ENCODE peak calls at places on chromosomes 1 and 21, in five cellular contexts. C is fibroblast of lung, D is keratinocyte, R is NT2/D1, U is IMR-90. T is an unnamed sample.

GRCh38 chr1:21325231-21325718 is 35.0 kb upstream of the ECE1 start:
- DNase-seq in R (no peak), U (no peak), D (no peak), C (no peak), T (no peak)

GRCh38 chr1:161676958-161677689 is 14.2 kb downstream of the FCGR2B start:
- DNase-seq in R (no peak), D (no peak), C (no peak), U (no peak), T (no peak)

GRCh38 chr1:59317780-59318179 is 20.9 kb downstream of the FGGY start:
- DNase-seq in D (no peak), R (no peak), C (no peak), U (no peak), T (no peak)

GRCh38 chr1:211839106-211839505 is 8.5 kb upstream of the LPGAT1 start:
- DNase-seq in C (no peak), R (no peak), D (no peak), U (no peak), T (no peak)

GRCh38 chr1:232012773-232013386 is 386.3 kb downstream of the DISC1 start:
- DNase-seq in U (peak; percentile 96), R (no peak), C (peak; percentile 87), D (no peak), T (peak; percentile 93)

GRCh38 chr1:222310830-222311229 is 237.1 kb downstream of the HHIPL2 start:
- DNase-seq in R (no peak), U (no peak), C (no peak), D (no peak), T (no peak)

GRCh38 chr21:28337319-28337718 is 655.4 kb downstream of the LTN1 start:
- DNase-seq in R (peak; percentile 22), C (peak; percentile 86), U (peak; percentile 78), D (no peak), T (peak; percentile 82)

GRCh38 chr1:85393490-85393889 is 71.5 kb downstream of the DDAH1 start:
- DNase-seq in U (no peak), R (peak; percentile 60), C (no peak), D (no peak), T (no peak)

GRCh38 chr1:944341-945325 is 14.4 kb downstream of the NOC2L start:
- DNase-seq in D (no peak), U (peak; percentile 83), C (peak; percentile 95), R (no peak), T (no peak)

GRCh38 chr1:180778782-180779398 is 133.8 kb upstream of the KIAA1614 start:
- DNase-seq in C (no peak), U (no peak), D (no peak), R (peak; percentile 6), T (peak; percentile 15)

GRCh38 chr1:203378529-203379271 is 27.8 kb upstream of the FMOD start:
- DNase-seq in U (peak; percentile 66), C (peak; percentile 69), D (no peak), R (no peak), T (peak; percentile 50)

GRCh38 chr1:67540733-67541125 is 110.5 kb upstream of the SERBP1 start:
- DNase-seq in D (no peak), U (peak; percentile 31), R (no peak), C (no peak), T (peak; percentile 48)

GRCh38 chr1:91523462-91523861 is 22.8 kb downstream of the CDC7 start:
- DNase-seq in R (no peak), D (no peak), U (peak; percentile 26), C (no peak), T (peak; percentile 45)

GRCh38 chr21:38293765-38294164 is 37.0 kb downstream of the KCNJ15 start:
- DNase-seq in U (no peak), R (no peak), C (no peak), D (no peak), T (no peak)

GRCh38 chr1:148308832-148309458 is 156.9 kb upstream of the NBPF11 start:
- DNase-seq in C (no peak), U (no peak), D (peak; percentile 25), R (no peak), T (peak; percentile 77)

DNA sequence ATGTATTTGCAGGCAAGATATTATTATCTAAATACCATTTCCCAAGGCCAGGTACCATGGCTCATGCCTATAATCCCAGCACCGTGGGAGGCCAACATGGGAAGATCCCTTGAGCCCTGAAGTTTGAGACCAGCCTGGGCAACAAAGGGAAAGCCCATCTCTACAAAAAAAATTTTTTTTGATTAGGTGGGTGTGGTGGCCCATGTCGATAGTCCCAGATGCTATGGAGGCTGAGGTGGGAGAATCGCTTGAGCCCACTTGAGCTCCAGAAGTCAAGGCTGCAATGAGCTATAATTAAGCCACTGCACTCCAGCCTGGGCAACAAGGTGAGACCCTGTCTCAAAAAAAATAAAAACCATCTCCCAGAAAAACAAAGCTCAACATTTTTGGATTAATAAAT is 2.2 kb downstream of the STMN1 start:
- DNase-seq in U (no peak), D (no peak), C (no peak), R (no peak), T (no peak)
- H3K4me3 ChIP-seq in U (peak overlapping the region; percentile 68), D (peak overlapping the region; percentile 97), C (peak overlapping the region; percentile 60), R (peak overlapping the region; percentile 55), T (no peak overlapping the region)

DNA sequence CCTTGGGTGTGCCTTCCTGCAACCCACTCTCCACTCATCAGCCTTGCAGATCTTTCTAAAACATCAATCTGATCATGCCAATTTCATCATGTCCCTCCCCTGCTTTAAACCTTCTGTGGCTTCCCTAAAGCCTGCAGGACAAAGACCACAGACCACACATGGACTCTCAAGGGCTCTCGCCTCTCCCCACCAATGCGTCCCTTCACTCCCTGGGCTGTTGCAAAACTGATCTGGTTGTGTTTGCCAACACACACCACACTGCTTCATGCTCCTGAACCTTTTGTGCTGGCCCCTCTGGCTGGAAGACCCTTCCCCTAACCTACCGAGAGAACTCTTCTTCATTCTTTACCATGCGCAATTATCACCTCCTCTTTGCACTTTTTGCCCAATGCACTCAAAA is 72.4 kb downstream of the ITPKB start:
- DNase-seq in C (no peak), U (no peak), D (no peak), R (no peak), T (no peak)
- H3K4me3 ChIP-seq in C (no peak overlapping the region), U (no peak overlapping the region), D (no peak overlapping the region), R (no peak overlapping the region), T (no peak overlapping the region)

GRCh38 chr1:15847893-15848142 is 311 bp downstream of the SPEN start:
- DNase-seq in C (no peak), D (no peak), R (no peak), U (no peak), T (no peak)
- H3K4me3 ChIP-seq in C (peak overlapping the region; percentile 28), D (peak overlapping the region; percentile 93), R (peak overlapping the region; percentile 82), U (peak overlapping the region; percentile 94), T (peak overlapping the region; percentile 89)

DNA sequence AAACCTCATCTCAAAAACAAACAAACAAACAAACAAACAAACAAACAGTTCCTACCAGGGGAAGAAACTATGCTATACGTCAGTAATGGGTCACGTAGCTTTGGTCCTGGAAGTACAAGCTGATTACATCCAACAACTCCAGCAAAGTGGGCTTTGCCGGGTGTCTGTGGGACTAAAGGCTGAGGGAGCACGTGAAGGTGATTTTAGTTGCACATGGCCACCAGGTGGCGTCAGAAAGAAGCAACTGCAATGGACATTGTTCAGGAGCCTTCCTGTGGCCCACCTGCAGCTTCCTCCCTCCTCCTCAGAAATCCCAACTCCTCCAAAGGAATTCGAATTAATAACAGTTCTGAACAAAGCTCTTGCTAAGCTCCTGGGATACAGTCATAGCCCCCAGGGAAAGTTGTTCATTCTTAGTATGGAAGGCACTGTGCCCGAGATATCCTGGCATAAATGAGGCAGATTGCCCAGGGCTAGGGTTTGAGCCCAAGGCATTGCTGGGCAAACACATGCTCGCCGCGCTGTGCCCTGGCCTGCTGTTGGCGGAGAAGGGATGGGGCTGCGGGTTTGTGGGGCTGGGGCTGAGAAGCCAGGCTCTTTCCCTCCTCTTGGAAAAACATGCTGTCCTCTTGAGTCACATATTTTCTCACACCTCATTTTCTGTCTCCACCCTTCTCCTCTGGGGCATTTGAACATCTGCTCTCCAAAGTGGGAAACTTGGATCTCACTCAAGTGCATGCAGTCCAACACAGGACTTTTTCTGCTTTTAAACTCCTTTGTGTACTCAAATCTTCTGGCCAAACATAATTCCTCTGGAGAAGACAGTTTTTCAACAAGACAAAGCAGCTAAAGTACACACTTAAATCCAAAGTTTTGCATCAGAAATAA is 28.6 kb downstream of the AKNAD1 start:
- DNase-seq in R (peak; percentile 82), U (peak; percentile 85), D (peak; percentile 100), C (peak; percentile 98), T (peak; percentile 86)
- H3K4me3 ChIP-seq in R (no peak overlapping the region), U (no peak overlapping the region), D (peak overlapping the region; percentile 0), C (no peak overlapping the region), T (no peak overlapping the region)

DNA sequence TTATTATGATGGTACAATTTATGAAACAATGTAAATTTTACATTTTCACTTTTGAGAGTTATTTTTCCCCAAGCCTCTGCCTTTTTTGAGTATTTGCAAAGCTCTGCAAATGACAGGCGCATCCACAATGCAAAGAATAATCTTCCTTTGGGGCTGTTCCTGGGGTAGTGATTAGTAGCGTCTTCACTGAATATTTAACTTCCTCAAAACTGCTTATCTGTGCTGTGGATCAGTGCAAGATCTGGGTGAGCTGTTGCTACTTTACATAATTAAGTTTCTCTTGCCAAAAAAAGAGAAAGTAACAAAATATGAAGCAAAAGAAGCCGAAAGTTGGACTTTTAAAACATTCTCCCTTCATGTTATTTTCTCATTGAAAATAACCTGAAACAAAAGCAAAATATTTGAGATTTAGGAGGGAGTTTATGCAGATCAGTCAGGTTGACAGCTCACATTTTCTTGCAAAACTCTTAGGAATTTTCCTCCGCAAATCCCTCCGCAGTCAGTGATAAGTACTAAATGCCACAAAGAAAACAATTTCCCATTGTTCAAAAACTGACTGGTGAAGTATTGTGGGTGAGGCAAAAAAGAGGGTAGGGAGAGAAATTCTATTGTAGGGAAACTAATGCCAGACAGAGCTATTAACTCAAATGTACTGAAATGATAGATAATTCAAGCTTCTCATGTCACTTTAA is 276.4 kb upstream of the B3GALT2 start:
- DNase-seq in C (peak; percentile 36), U (peak; percentile 21), R (peak; percentile 15), D (no peak), T (peak; percentile 85)
- H3K4me3 ChIP-seq in C (no peak overlapping the region), U (no peak overlapping the region), R (no peak overlapping the region), D (no peak overlapping the region), T (no peak overlapping the region)